ENCODE peak calls at places on chromosomes 3 and 15, in ten cellular contexts. A is colonic mucosa, W is fibroblast of lung, P is Peyer's patch, K is breast epithelium, U is BJ, S is psoas muscle, J is osteoblast, N is tibial artery, I is heart left ventricle. Q is an unnamed sample. For H3K27me3, the result is how much of the 10 kb centered on the place peaks cover.

GRCh38 chr3:72151465-72152238 is 366.7 kb upstream of the PROK2 start:
- DNase-seq in K (no peak), I (no peak), J (no peak), U (no peak), W (no peak), S (no peak), P (no peak), A (peak), N (no peak), Q (no peak)

GRCh38 chr3:169085827-169086226 is 577.7 kb downstream of the MECOM start:
- DNase-seq in K (no peak), A (no peak), U (peak), N (no peak), P (no peak), S (no peak), I (no peak), J (peak), W (peak), Q (no peak)

GRCh38 chr15:74616020-74616939 is 644 bp downstream of the CLK3 start:
- DNase-seq in S (peak), P (peak), W (peak), A (peak), U (no peak), J (peak), K (peak), I (peak), N (peak), Q (peak)

GRCh38 chr15:25682349-25682748 is 180.8 kb downstream of the ATP10A start:
- DNase-seq in N (peak), I (no peak), W (no peak), A (no peak), S (peak), K (peak), J (no peak), P (no peak), U (no peak), Q (no peak)

GRCh38 chr3:73037369-73037699 is 24.1 kb upstream of the EBLN2 start:
- DNase-seq in U (no peak), S (no peak), W (peak), J (no peak), N (no peak), I (no peak), P (no peak), K (no peak), A (no peak), Q (no peak)

GRCh38 chr3:101212740-101213139 is 107.6 kb downstream of the IMPG2 start:
- DNase-seq in S (no peak), K (no peak), A (no peak), N (no peak), P (no peak), J (no peak), I (no peak), W (no peak), U (no peak), Q (no peak)

GRCh38 chr3:190399677-190400076 is 11.7 kb downstream of the CLDN16 start:
- DNase-seq in U (no peak), I (no peak), J (no peak), A (no peak), W (no peak), K (no peak), P (no peak), S (no peak), N (no peak), Q (no peak)

GRCh38 chr15:81540909-81541308 is 166.9 kb upstream of the TMC3 start:
- DNase-seq in I (no peak), N (no peak), U (no peak), S (no peak), W (no peak), K (no peak), A (no peak), P (no peak), J (no peak), Q (no peak)

GRCh38 chr3:47057212-47057671 is 77.8 kb downstream of the NBEAL2 start:
- DNase-seq in J (peak), K (no peak), S (no peak), P (no peak), N (no peak), W (peak), U (no peak), I (no peak), A (no peak), Q (no peak)

GRCh38 chr15:69359724-69360123 is 54.4 kb upstream of the KIF23 start:
- DNase-seq in W (peak), K (no peak), U (no peak), I (no peak), P (no peak), S (no peak), J (no peak), N (no peak), A (no peak), Q (no peak)

GRCh38 chr3:12396475-12396874 is 87.8 kb upstream of the TSEN2 start:
- DNase-seq in N (no peak), I (no peak), A (no peak), P (no peak), J (no peak), W (no peak), U (no peak), K (no peak), S (no peak), Q (no peak)

GRCh38 chr3:61094608-61095007 is 156.6 kb downstream of the FHIT start:
- DNase-seq in J (no peak), P (no peak), A (no peak), N (no peak), S (no peak), K (no peak), W (no peak), I (no peak), U (no peak), Q (no peak)

GRCh38 chr3:53525765-53526761 is 31.7 kb downstream of the CACNA1D start:
- DNase-seq in W (peak), A (no peak), J (no peak), U (no peak), S (peak), N (no peak), K (peak), I (no peak), P (no peak), Q (no peak)

GRCh38 chr15:95845862-95846515 is 484.5 kb upstream of the NR2F2 start:
- DNase-seq in U (no peak), S (peak), W (no peak), N (no peak), J (no peak), P (no peak), A (no peak), I (peak), K (no peak), Q (peak)

GRCh38 chr3:9946112-9947024 is 5.8 kb downstream of the PRRT3 start:
- DNase-seq in P (peak), J (peak), S (peak), W (peak), I (peak), A (peak), N (peak), U (peak), K (peak), Q (peak)

GRCh38 chr15:76253851-76254440 is 57.3 kb downstream of the ETFA start:
- DNase-seq in K (no peak), J (no peak), I (no peak), N (no peak), A (no peak), W (peak), P (no peak), S (no peak), U (no peak), Q (no peak)

GRCh38 chr15:45641374-45641778 is 6.5 kb downstream of the SQOR start:
- DNase-seq in P (no peak), U (peak), W (peak), J (peak), K (peak), I (no peak), S (no peak), N (peak), A (peak), Q (no peak)

GRCh38 chr3:55481918-55482495 is 5.1 kb downstream of the WNT5A start:
- DNase-seq in W (peak), K (no peak), P (no peak), S (peak), N (no peak), I (no peak), U (no peak), J (peak), A (peak), Q (no peak)
- H3K27me3 ChIP-seq in W (under half), K (under half), P (under half), S (under half), N (half or more), I (under half), U (under half), J (under half), A (under half), Q (half or more)

GRCh38 chr3:138938056-138938876 is 8.7 kb downstream of the FOXL2 start:
- DNase-seq in I (no peak), P (no peak), A (no peak), U (no peak), K (no peak), S (no peak), W (no peak), J (peak), N (no peak), Q (no peak)
- H3K27me3 ChIP-seq in I (half or more), P (half or more), A (half or more), U (half or more), K (under half), S (under half), W (half or more), J (half or more), N (half or more), Q (half or more)

GRCh38 chr3:185827595-185828344 is 2.9 kb upstream of the IGF2BP2 start:
- DNase-seq in A (no peak), I (no peak), S (no peak), J (peak), K (no peak), U (no peak), N (no peak), W (no peak), P (no peak), Q (no peak)

GRCh38 chr3:185830018-185830797 is 5.4 kb upstream of the IGF2BP2 start:
- DNase-seq in K (no peak), I (no peak), N (no peak), U (no peak), P (no peak), A (no peak), S (no peak), W (no peak), J (no peak), Q (no peak)

GRCh38 chr3:185825639-185826481 is 1.0 kb upstream of the IGF2BP2 start:
- DNase-seq in U (no peak), K (no peak), A (peak), P (no peak), S (peak), N (no peak), I (peak), W (peak), J (peak), Q (peak)

GRCh38 chr3:185831195-185831594 is 6.4 kb upstream of the IGF2BP2 start:
- DNase-seq in A (no peak), W (no peak), K (no peak), P (no peak), S (no peak), J (no peak), U (no peak), I (no peak), N (no peak), Q (no peak)

DNA sequence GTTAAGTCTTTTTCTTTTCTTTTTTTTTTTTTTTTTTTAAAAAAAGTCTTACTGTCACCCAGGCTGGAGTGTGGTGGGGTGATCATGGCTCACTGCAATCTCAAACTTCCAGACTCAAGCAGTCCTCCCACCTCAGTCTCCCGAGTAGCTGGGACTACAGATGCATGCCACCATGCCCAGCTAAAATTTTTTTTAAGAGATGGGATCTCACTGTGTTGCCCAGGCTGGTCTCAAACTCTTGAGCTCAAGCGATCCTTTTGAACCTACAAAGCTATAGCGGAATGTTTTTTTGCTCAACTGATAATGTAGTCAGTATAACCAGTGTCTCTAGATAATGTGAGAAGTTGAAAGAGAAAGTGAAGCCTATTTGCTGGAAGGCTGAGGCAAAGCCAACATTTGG is 3.9 kb upstream of the IGF2BP2 start:
- DNase-seq in P (no peak), S (no peak), J (no peak), N (no peak), W (no peak), A (no peak), U (no peak), I (no peak), K (no peak), Q (no peak)
- H3K27me3 ChIP-seq in P (under half), S (under half), J (under half), N (half or more), W (under half), A (under half), U (under half), I (under half), K (under half), Q (under half)

GRCh38 chr3:134655706-134656105 is 4.9 kb upstream of the KY start:
- DNase-seq in A (no peak), J (no peak), K (no peak), I (no peak), N (no peak), S (no peak), W (no peak), U (no peak), P (no peak), Q (no peak)
- H3K27me3 ChIP-seq in A (under half), J (under half), K (under half), I (under half), N (under half), S (under half), W (under half), U (under half), P (under half), Q (under half)

GRCh38 chr3:51954120-51954519 is 1.1 kb upstream of the GPR62 start:
- DNase-seq in W (no peak), S (no peak), I (no peak), A (no peak), N (no peak), J (peak), K (no peak), P (no peak), U (no peak), Q (no peak)
- H3K27me3 ChIP-seq in W (under half), S (under half), I (under half), A (under half), N (under half), J (under half), K (under half), P (under half), U (under half), Q (under half)

GRCh38 chr3:27200721-27201434 is 168.3 kb downstream of the NEK10 start:
- DNase-seq in J (no peak), W (no peak), I (no peak), S (no peak), A (peak), N (no peak), U (no peak), P (no peak), K (no peak), Q (no peak)

GRCh38 chr3:27202959-27203358 is 166.2 kb downstream of the NEK10 start:
- DNase-seq in U (no peak), S (no peak), P (no peak), N (no peak), W (no peak), K (no peak), J (no peak), I (no peak), A (no peak), Q (no peak)

DNA sequence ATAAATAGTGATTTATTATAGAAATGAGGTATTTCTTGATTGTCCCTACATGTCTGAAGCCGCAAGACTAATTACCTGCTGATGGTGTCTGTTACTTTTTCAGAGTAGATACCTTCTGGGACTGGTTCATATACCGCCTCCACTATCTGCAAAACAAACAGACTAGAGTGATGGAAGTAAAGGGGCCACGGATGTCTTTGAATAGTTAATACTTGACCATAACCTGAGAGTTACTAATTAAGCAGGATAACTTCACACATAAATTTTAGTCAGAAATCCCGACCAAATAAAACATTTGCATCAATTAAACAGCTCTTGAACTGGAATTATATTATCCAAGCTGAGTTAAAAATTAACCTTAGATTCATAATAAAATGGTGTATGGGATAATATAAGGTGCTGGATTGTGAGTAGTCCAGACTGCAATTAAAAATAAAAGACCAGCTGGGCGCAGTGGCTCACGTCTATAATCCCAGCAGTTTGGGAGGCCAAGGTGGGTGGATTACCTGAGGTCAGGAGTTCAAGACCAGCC is 167.7 kb downstream of the NEK10 start:
- DNase-seq in K (no peak), J (no peak), W (no peak), I (no peak), A (peak), N (no peak), P (no peak), U (no peak), S (no peak), Q (no peak)
- H3K27me3 ChIP-seq in K (under half), J (under half), W (under half), I (under half), A (under half), N (under half), P (under half), U (under half), S (under half), Q (under half)

GRCh38 chr3:44506556-44506955 is 29.1 kb upstream of the ZNF445 start:
- DNase-seq in I (no peak), W (no peak), S (no peak), N (no peak), U (no peak), A (no peak), K (no peak), P (no peak), J (no peak), Q (no peak)
- H3K27me3 ChIP-seq in I (under half), W (under half), S (under half), N (under half), U (under half), A (under half), K (under half), P (under half), J (under half), Q (under half)

GRCh38 chr3:193977622-193978021 is 158.3 kb upstream of the HES1 start:
- DNase-seq in N (no peak), W (no peak), A (no peak), P (no peak), U (no peak), I (no peak), S (no peak), K (no peak), J (no peak), Q (no peak)

GRCh38 chr3:193980905-193981304 is 155.0 kb upstream of the HES1 start:
- DNase-seq in N (no peak), S (no peak), K (no peak), J (no peak), U (no peak), W (no peak), I (no peak), A (no peak), P (no peak), Q (no peak)

GRCh38 chr3:193980326-193980725 is 155.6 kb upstream of the HES1 start:
- DNase-seq in J (no peak), P (no peak), N (no peak), I (no peak), S (no peak), K (no peak), W (peak), U (no peak), A (no peak), Q (no peak)

GRCh38 chr3:193978030-193978429 is 157.9 kb upstream of the HES1 start:
- DNase-seq in J (no peak), W (no peak), K (peak), A (no peak), P (no peak), N (no peak), U (no peak), I (no peak), S (no peak), Q (no peak)

DNA sequence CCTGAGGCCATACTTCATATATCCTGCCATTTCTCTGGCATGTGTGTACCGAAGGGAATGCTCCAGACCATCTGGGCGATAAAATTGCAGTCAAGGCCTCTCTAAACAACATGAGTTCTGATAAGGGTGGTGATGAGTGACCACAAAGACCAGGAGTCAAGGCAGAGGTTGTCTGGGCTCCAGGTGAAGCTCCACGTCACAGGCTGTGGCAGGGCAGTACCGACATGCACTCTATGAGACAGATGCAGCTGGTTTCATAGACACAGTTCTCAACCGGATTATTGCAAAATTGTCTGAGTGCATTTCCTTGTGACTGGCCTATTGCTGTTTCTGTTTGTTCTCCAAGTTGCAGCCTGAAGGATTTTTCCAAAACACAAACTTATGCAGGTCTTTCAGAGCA is 157.5 kb upstream of the HES1 start:
- DNase-seq in P (no peak), U (no peak), N (no peak), W (peak), S (no peak), K (no peak), A (no peak), J (no peak), I (no peak), Q (no peak)
- H3K27me3 ChIP-seq in P (under half), U (under half), N (under half), W (under half), S (under half), K (under half), A (under half), J (half or more), I (under half), Q (under half)

Q was measured in heart right ventricle.